ENCODE peak calls at places on chromosomes 1 and 21, in eight cellular contexts. One of them, this sample, is unnamed.

GRCh38 chr21:36316872-36317484 is 3.0 kb upstream of the MORC3 start:
- DNase-seq in right lobe of liver: no peak
- DNase-seq in RWPE1: no peak
- DNase-seq in AG10803: no peak
- DNase-seq in OCI-LY7: no peak
- DNase-seq in psoas muscle: no peak
- DNase-seq in fibroblast of lung: no peak
- DNase-seq in cardiac muscle cell: no peak
- DNase-seq in this sample: no peak

GRCh38 chr1:214332950-214333798 is 52.2 kb downstream of the SMYD2 start:
- DNase-seq in right lobe of liver: no peak
- DNase-seq in OCI-LY7: peak; percentile 37
- DNase-seq in AG10803: peak; percentile 61
- DNase-seq in cardiac muscle cell: peak; percentile 46
- DNase-seq in RWPE1: peak; percentile 63
- DNase-seq in fibroblast of lung: peak; percentile 47
- DNase-seq in psoas muscle: peak; percentile 60
- DNase-seq in this sample: peak; percentile 47

GRCh38 chr1:46452931-46453325 is 36.7 kb upstream of the DMBX1 start:
- DNase-seq in psoas muscle: no peak
- DNase-seq in cardiac muscle cell: no peak
- DNase-seq in fibroblast of lung: no peak
- DNase-seq in AG10803: no peak
- DNase-seq in RWPE1: no peak
- DNase-seq in right lobe of liver: no peak
- DNase-seq in OCI-LY7: no peak
- DNase-seq in this sample: no peak

GRCh38 chr1:203686091-203686632 is 59.5 kb downstream of the ATP2B4 start:
- DNase-seq in AG10803: peak; percentile 27
- DNase-seq in right lobe of liver: no peak
- DNase-seq in RWPE1: no peak
- DNase-seq in psoas muscle: no peak
- DNase-seq in fibroblast of lung: no peak
- DNase-seq in cardiac muscle cell: no peak
- DNase-seq in OCI-LY7: no peak
- DNase-seq in this sample: no peak

GRCh38 chr1:159923203-159924024 is 1.9 kb downstream of the TAGLN2 start:
- DNase-seq in RWPE1: peak; percentile 89
- DNase-seq in OCI-LY7: peak; percentile 75
- DNase-seq in right lobe of liver: peak; percentile 84
- DNase-seq in psoas muscle: peak; percentile 80
- DNase-seq in cardiac muscle cell: no peak
- DNase-seq in AG10803: peak; percentile 85
- DNase-seq in fibroblast of lung: peak; percentile 86
- DNase-seq in this sample: peak; percentile 90

GRCh38 chr1:67645495-67646144 is 39.4 kb upstream of the GADD45A start:
- DNase-seq in RWPE1: no peak
- DNase-seq in OCI-LY7: no peak
- DNase-seq in fibroblast of lung: no peak
- DNase-seq in right lobe of liver: peak; percentile 67
- DNase-seq in cardiac muscle cell: no peak
- DNase-seq in psoas muscle: peak; percentile 58
- DNase-seq in AG10803: peak; percentile 33
- DNase-seq in this sample: no peak

GRCh38 chr1:174367892-174368291 is 79.9 kb upstream of the GPR52 start:
- DNase-seq in cardiac muscle cell: no peak
- DNase-seq in OCI-LY7: no peak
- DNase-seq in psoas muscle: no peak
- DNase-seq in fibroblast of lung: no peak
- DNase-seq in AG10803: no peak
- DNase-seq in RWPE1: no peak
- DNase-seq in right lobe of liver: no peak
- DNase-seq in this sample: no peak

GRCh38 chr1:227729881-227730629 is 5.0 kb downstream of the JMJD4 start:
- DNase-seq in psoas muscle: no peak
- DNase-seq in AG10803: peak; percentile 66
- DNase-seq in RWPE1: peak; percentile 75
- DNase-seq in OCI-LY7: peak; percentile 69
- DNase-seq in right lobe of liver: no peak
- DNase-seq in cardiac muscle cell: peak; percentile 38
- DNase-seq in fibroblast of lung: peak; percentile 54
- DNase-seq in this sample: peak; percentile 65

GRCh38 chr1:76374111-76374510 is 299.6 kb downstream of the ST6GALNAC3 start:
- DNase-seq in OCI-LY7: no peak
- DNase-seq in right lobe of liver: no peak
- DNase-seq in cardiac muscle cell: no peak
- DNase-seq in psoas muscle: no peak
- DNase-seq in AG10803: no peak
- DNase-seq in RWPE1: no peak
- DNase-seq in fibroblast of lung: no peak
- DNase-seq in this sample: no peak

GRCh38 chr1:205248793-205249601 is 21.3 kb downstream of the TMCC2 start:
- DNase-seq in psoas muscle: no peak
- DNase-seq in fibroblast of lung: peak; percentile 75
- DNase-seq in cardiac muscle cell: peak; percentile 62
- DNase-seq in OCI-LY7: no peak
- DNase-seq in RWPE1: no peak
- DNase-seq in AG10803: no peak
- DNase-seq in right lobe of liver: no peak
- DNase-seq in this sample: no peak

GRCh38 chr1:30335997-30336390 is 387.4 kb downstream of the MATN1 start:
- DNase-seq in right lobe of liver: no peak
- DNase-seq in fibroblast of lung: no peak
- DNase-seq in RWPE1: no peak
- DNase-seq in AG10803: no peak
- DNase-seq in OCI-LY7: no peak
- DNase-seq in psoas muscle: peak; percentile 37
- DNase-seq in cardiac muscle cell: no peak
- DNase-seq in this sample: no peak

GRCh38 chr1:208132287-208132882 is 111.8 kb downstream of the PLXNA2 start:
- DNase-seq in right lobe of liver: peak; percentile 88
- DNase-seq in AG10803: peak; percentile 74
- DNase-seq in fibroblast of lung: peak; percentile 66
- DNase-seq in cardiac muscle cell: peak; percentile 87
- DNase-seq in RWPE1: peak; percentile 90
- DNase-seq in OCI-LY7: peak; percentile 37
- DNase-seq in psoas muscle: peak; percentile 82
- DNase-seq in this sample: peak; percentile 87

GRCh38 chr1:24110642-24111263 is 1.2 kb downstream of the MYOM3 start:
- DNase-seq in psoas muscle: peak; percentile 84
- DNase-seq in OCI-LY7: no peak
- DNase-seq in AG10803: peak; percentile 12
- DNase-seq in right lobe of liver: no peak
- DNase-seq in fibroblast of lung: no peak
- DNase-seq in RWPE1: no peak
- DNase-seq in cardiac muscle cell: peak; percentile 37
- DNase-seq in this sample: no peak

GRCh38 chr1:240189386-240189989 is 97.8 kb downstream of the FMN2 start:
- DNase-seq in AG10803: peak; percentile 42
- DNase-seq in RWPE1: peak; percentile 58
- DNase-seq in fibroblast of lung: peak; percentile 29
- DNase-seq in psoas muscle: no peak
- DNase-seq in OCI-LY7: peak; percentile 46
- DNase-seq in cardiac muscle cell: peak; percentile 64
- DNase-seq in right lobe of liver: no peak
- DNase-seq in this sample: peak; percentile 53

GRCh38 chr1:29519733-29520132 is 283.4 kb downstream of the PTPRU start:
- DNase-seq in AG10803: no peak
- DNase-seq in fibroblast of lung: peak; percentile 14
- DNase-seq in right lobe of liver: no peak
- DNase-seq in RWPE1: no peak
- DNase-seq in cardiac muscle cell: no peak
- DNase-seq in OCI-LY7: no peak
- DNase-seq in psoas muscle: no peak
- DNase-seq in this sample: no peak

GRCh38 chr1:223000549-223001135 is 142.4 kb downstream of the TLR5 start:
- DNase-seq in right lobe of liver: no peak
- DNase-seq in psoas muscle: no peak
- DNase-seq in OCI-LY7: no peak
- DNase-seq in RWPE1: no peak
- DNase-seq in AG10803: no peak
- DNase-seq in fibroblast of lung: no peak
- DNase-seq in cardiac muscle cell: no peak
- DNase-seq in this sample: no peak

GRCh38 chr1:224894915-224895314 is 34.6 kb upstream of the DNAH14 start:
- DNase-seq in right lobe of liver: no peak
- DNase-seq in cardiac muscle cell: no peak
- DNase-seq in psoas muscle: no peak
- DNase-seq in AG10803: peak; percentile 36
- DNase-seq in OCI-LY7: peak; percentile 15
- DNase-seq in fibroblast of lung: peak; percentile 38
- DNase-seq in RWPE1: peak; percentile 9
- DNase-seq in this sample: no peak

GRCh38 chr1:85295006-85295431 is 18.6 kb upstream of the BCL10 start:
- DNase-seq in RWPE1: peak; percentile 90
- DNase-seq in AG10803: peak; percentile 60
- DNase-seq in right lobe of liver: no peak
- DNase-seq in OCI-LY7: no peak
- DNase-seq in psoas muscle: no peak
- DNase-seq in cardiac muscle cell: no peak
- DNase-seq in fibroblast of lung: peak; percentile 83
- DNase-seq in this sample: peak; percentile 94

GRCh38 chr1:83832194-83832593 is 166.7 kb downstream of the TTLL7 start:
- DNase-seq in right lobe of liver: no peak
- DNase-seq in fibroblast of lung: no peak
- DNase-seq in psoas muscle: no peak
- DNase-seq in RWPE1: no peak
- DNase-seq in cardiac muscle cell: no peak
- DNase-seq in OCI-LY7: no peak
- DNase-seq in AG10803: no peak
- DNase-seq in this sample: no peak

GRCh38 chr1:173062156-173062938 is 11.6 kb upstream of the TNFSF18 start:
- DNase-seq in cardiac muscle cell: no peak
- DNase-seq in OCI-LY7: no peak
- DNase-seq in fibroblast of lung: peak; percentile 87
- DNase-seq in psoas muscle: no peak
- DNase-seq in RWPE1: peak; percentile 87
- DNase-seq in AG10803: peak; percentile 74
- DNase-seq in right lobe of liver: no peak
- DNase-seq in this sample: peak; percentile 94

DNA sequence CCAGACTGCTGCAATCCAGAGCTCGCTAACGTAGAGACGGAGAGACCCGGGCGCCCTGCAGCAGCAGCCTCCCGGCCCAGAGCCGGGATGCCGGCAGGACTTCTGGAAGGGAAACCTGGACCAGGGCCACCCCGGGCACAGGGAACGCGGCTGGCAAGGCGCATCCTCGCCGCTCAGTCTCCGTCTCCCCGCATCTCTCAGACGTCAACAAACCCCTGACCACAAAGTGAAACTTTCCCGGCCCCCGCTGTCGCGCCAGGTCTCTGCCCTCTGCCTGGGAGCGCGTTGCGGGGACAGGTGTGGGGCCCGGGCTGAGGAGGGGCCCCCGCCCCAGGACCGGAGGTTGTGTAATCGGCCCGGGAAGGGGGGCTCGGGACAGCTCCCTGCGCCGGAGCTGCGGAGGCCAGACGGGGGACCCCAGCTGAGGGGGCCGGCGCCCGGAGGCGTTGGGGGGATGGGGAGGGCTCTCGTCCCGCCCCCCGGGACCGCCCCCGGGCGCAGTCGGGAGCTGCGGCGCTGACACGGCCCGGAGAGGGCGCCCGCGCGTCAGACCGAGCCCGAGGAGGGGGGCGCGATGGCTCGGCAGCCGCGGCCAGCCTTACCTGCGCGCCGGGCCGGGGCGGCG is 116.6 kb upstream of the HIVEP3 start:
- DNase-seq in right lobe of liver: peak; percentile 83
- DNase-seq in psoas muscle: peak; percentile 57
- DNase-seq in fibroblast of lung: peak; percentile 56
- DNase-seq in AG10803: peak; percentile 47
- DNase-seq in OCI-LY7: peak; percentile 80
- DNase-seq in cardiac muscle cell: peak; percentile 80
- DNase-seq in RWPE1: peak; percentile 70
- DNase-seq in this sample: peak; percentile 9
- TF ChIP-seq CTCF in right lobe of liver: peak; percentile 29
- TF ChIP-seq CTCF in psoas muscle: peak; percentile 37
- TF ChIP-seq CTCF in fibroblast of lung: no peak
- TF ChIP-seq CTCF in AG10803: no peak
- TF ChIP-seq CTCF in OCI-LY7: peak; percentile 61
- TF ChIP-seq CTCF in cardiac muscle cell: peak; percentile 44
- TF ChIP-seq CTCF in RWPE1: peak; percentile 72
- TF ChIP-seq CTCF in this sample: no peak

GRCh38 chr1:3012511-3013291 is 8.6 kb upstream of the ACTRT2 start:
- DNase-seq in psoas muscle: peak; percentile 57
- DNase-seq in cardiac muscle cell: no peak
- DNase-seq in right lobe of liver: peak; percentile 46
- DNase-seq in AG10803: no peak
- DNase-seq in RWPE1: peak; percentile 26
- DNase-seq in fibroblast of lung: peak; percentile 2
- DNase-seq in OCI-LY7: peak; percentile 25
- DNase-seq in this sample: no peak
- TF ChIP-seq CTCF in psoas muscle: peak; percentile 86
- TF ChIP-seq CTCF in cardiac muscle cell: peak; percentile 47
- TF ChIP-seq CTCF in right lobe of liver: peak; percentile 57
- TF ChIP-seq CTCF in AG10803: peak; percentile 29
- TF ChIP-seq CTCF in RWPE1: peak; percentile 50
- TF ChIP-seq CTCF in fibroblast of lung: peak; percentile 24
- TF ChIP-seq CTCF in OCI-LY7: peak; percentile 66
- TF ChIP-seq CTCF in this sample: no peak

DNA sequence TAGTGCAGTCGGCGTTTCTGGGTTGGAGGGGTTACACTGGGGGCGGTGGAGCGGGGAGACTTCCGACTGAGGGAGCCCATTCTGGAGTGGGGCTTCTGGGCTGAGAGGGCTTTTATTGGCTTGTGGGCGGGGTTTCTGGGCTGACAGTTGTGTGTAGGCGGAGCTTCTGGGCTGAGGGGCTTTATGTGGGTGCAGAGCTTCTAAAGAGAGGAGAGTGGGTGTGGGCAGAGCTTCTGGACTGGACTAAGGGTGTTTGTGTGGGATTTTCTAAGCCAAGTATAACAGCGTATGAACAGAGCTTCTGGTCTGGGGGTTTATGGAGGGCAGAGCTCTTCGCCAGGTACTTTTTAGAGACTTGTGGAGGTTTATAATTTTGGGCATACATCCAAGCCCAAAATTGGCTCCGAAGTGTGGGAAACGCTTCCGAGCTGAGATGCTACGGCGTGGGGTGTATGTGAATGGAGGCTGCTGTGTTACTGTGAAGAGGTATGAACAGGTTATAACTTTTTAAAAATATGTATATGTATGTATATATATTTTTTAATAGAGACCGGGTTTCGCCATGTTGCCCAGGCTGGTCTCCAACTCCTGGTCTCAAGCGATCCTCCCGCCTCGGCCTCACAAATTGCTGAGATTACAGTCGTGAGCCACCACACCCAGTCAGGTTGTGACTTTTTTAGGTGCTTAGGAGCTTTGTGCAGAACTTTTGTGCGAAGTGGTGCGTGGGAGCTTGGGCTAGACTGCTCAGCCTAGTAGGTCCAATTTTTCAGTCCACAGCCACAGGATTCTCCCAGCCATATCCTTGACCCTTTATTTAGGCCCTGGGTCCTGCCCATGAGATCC is 869 bp downstream of the TMEM39B start:
- DNase-seq in cardiac muscle cell: no peak
- DNase-seq in RWPE1: no peak
- DNase-seq in OCI-LY7: no peak
- DNase-seq in psoas muscle: no peak
- DNase-seq in AG10803: no peak
- DNase-seq in right lobe of liver: no peak
- DNase-seq in fibroblast of lung: no peak
- DNase-seq in this sample: no peak
- TF ChIP-seq CTCF in cardiac muscle cell: peak; percentile 30
- TF ChIP-seq CTCF in RWPE1: no peak
- TF ChIP-seq CTCF in OCI-LY7: peak; percentile 66
- TF ChIP-seq CTCF in psoas muscle: no peak
- TF ChIP-seq CTCF in AG10803: peak; percentile 32
- TF ChIP-seq CTCF in right lobe of liver: peak; percentile 4
- TF ChIP-seq CTCF in fibroblast of lung: peak; percentile 28
- TF ChIP-seq CTCF in this sample: peak; percentile 9

GRCh38 chr1:6393400-6394187 is at the start of gene ACOT7:
- DNase-seq in OCI-LY7: peak; percentile 92
- DNase-seq in RWPE1: peak; percentile 91
- DNase-seq in psoas muscle: peak; percentile 91
- DNase-seq in cardiac muscle cell: peak; percentile 93
- DNase-seq in fibroblast of lung: peak; percentile 86
- DNase-seq in AG10803: peak; percentile 83
- DNase-seq in right lobe of liver: peak; percentile 91
- DNase-seq in this sample: peak; percentile 92
- TF ChIP-seq CTCF in OCI-LY7: peak; percentile 14
- TF ChIP-seq CTCF in RWPE1: no peak
- TF ChIP-seq CTCF in psoas muscle: no peak
- TF ChIP-seq CTCF in cardiac muscle cell: peak; percentile 38
- TF ChIP-seq CTCF in fibroblast of lung: peak; percentile 33
- TF ChIP-seq CTCF in AG10803: peak; percentile 30
- TF ChIP-seq CTCF in right lobe of liver: peak; percentile 7
- TF ChIP-seq CTCF in this sample: peak; percentile 43

This sample was measured in epithelial cell of esophagus.